ENCODE peak calls at places on chromosomes 4 and X, in eight cellular contexts. U, S, B, M, A, X, T and N are unnamed samples.

GRCh38 chrX:102765217-102765616 is 44.7 kb downstream of the GPRASP3 start:
- DNase-seq in A (no peak), S (no peak), B (no peak), U (no peak), T (no peak), M (peak; percentile 4), X (no peak), N (no peak)

GRCh38 chrX:67437821-67438220 is 106.0 kb upstream of the AR start:
- DNase-seq in A (no peak), U (no peak), S (no peak), B (no peak), T (no peak), M (no peak), X (no peak), N (no peak)

GRCh38 chr4:7857238-7857701 is 82.4 kb downstream of the AFAP1 start:
- DNase-seq in M (no peak), A (no peak), S (no peak), B (no peak), U (no peak), X (no peak), T (peak; percentile 46), N (no peak)

GRCh38 chr4:189202869-189203271 is 737.8 kb upstream of the FRG1 start:
- DNase-seq in X (no peak), B (no peak), S (no peak), M (peak; percentile 19), A (no peak), U (no peak), T (no peak), N (no peak)

GRCh38 chr4:149951501-149951900 is 126.7 kb upstream of the DCLK2 start:
- DNase-seq in M (no peak), U (no peak), A (no peak), T (no peak), B (no peak), X (no peak), S (no peak), N (no peak)

GRCh38 chr4:8267077-8267476 is 2.5 kb upstream of the HTRA3 start:
- DNase-seq in M (peak; percentile 69), X (peak; percentile 52), U (peak; percentile 67), T (peak; percentile 74), B (peak; percentile 71), A (no peak), S (no peak), N (peak; percentile 51)

GRCh38 chr4:185786422-185786821 is 25.6 kb downstream of the SORBS2 start:
- DNase-seq in M (no peak), X (no peak), A (no peak), U (no peak), S (no peak), B (no peak), T (no peak), N (no peak)

GRCh38 chr4:40264995-40265909 is 68.4 kb downstream of the RHOH start:
- DNase-seq in S (no peak), X (no peak), M (no peak), U (peak; percentile 63), A (no peak), B (no peak), T (peak; percentile 18), N (peak; percentile 68)

GRCh38 chr4:70559216-70559830 is 32.7 kb upstream of the AMBN start:
- DNase-seq in M (peak; percentile 36), X (peak; percentile 67), A (no peak), S (no peak), B (no peak), U (peak; percentile 28), T (peak; percentile 21), N (peak; percentile 57)

GRCh38 chr4:167234388-167234881 is at the start of gene SPOCK3:
- DNase-seq in M (peak; percentile 17), U (no peak), T (no peak), A (no peak), X (no peak), B (no peak), S (no peak), N (peak; percentile 10)
- TF ChIP-seq POLR2A in M (no peak), U (no peak), T (no peak), A (no peak), X (no peak), B (no peak), S (no peak), N (no peak)

GRCh38 chrX:154762529-154763296 is at the start of gene DKC1:
- DNase-seq in T (peak; percentile 95), S (no peak), X (peak; percentile 88), U (peak; percentile 96), M (peak; percentile 97), B (peak; percentile 96), A (peak; percentile 91), N (peak; percentile 98)
- TF ChIP-seq POLR2A in T (no peak), S (no peak), X (peak; percentile 81), U (peak; percentile 48), M (peak; percentile 83), B (peak; percentile 7), A (peak; percentile 55), N (peak; percentile 76)

GRCh38 chrX:65528705-65529340 is 5.8 kb downstream of the LAS1L start:
- DNase-seq in U (peak; percentile 60), S (no peak), B (peak; percentile 52), A (peak; percentile 2), T (peak; percentile 47), X (no peak), M (peak; percentile 25), N (peak; percentile 31)

GRCh38 chrX:65532016-65532415 is 2.6 kb downstream of the LAS1L start:
- DNase-seq in A (no peak), T (no peak), U (no peak), M (no peak), B (no peak), X (no peak), S (no peak), N (no peak)

GRCh38 chrX:65536291-65536690 is 1.7 kb upstream of the LAS1L start:
- DNase-seq in T (no peak), B (no peak), S (no peak), U (no peak), X (no peak), A (peak; percentile 57), M (no peak), N (no peak)

GRCh38 chrX:65537229-65537628 is 2.6 kb upstream of the LAS1L start:
- DNase-seq in A (no peak), T (no peak), M (no peak), U (no peak), B (no peak), X (no peak), S (no peak), N (no peak)

GRCh38 chrX:65534450-65535292 is at the start of gene LAS1L:
- DNase-seq in X (peak; percentile 89), B (peak; percentile 90), A (peak; percentile 88), S (peak; percentile 98), M (peak; percentile 96), T (peak; percentile 91), U (peak; percentile 92), N (peak; percentile 97)
- TF ChIP-seq POLR2A in X (peak; percentile 72), B (no peak), A (peak; percentile 51), S (no peak), M (peak; percentile 57), T (no peak), U (peak; percentile 67), N (peak; percentile 74)

GRCh38 chr4:6576512-6576911 is 1.5 kb downstream of the MAN2B2 start:
- DNase-seq in B (no peak), M (no peak), S (no peak), T (no peak), A (no peak), X (no peak), U (no peak), N (no peak)

GRCh38 chr4:6573986-6574746 is 823 bp upstream of the MAN2B2 start:
- DNase-seq in T (no peak), B (no peak), U (no peak), M (no peak), A (no peak), S (no peak), X (no peak), N (peak; percentile 16)

GRCh38 chr4:6575503-6576240 is 683 bp downstream of the MAN2B2 start:
- DNase-seq in T (no peak), A (no peak), U (no peak), B (no peak), M (no peak), X (no peak), S (no peak), N (no peak)

GRCh38 chr4:6573551-6573950 is 1.4 kb upstream of the MAN2B2 start:
- DNase-seq in X (no peak), U (no peak), M (no peak), A (no peak), B (no peak), T (no peak), S (no peak), N (no peak)

GRCh38 chr4:6574747-6575502 is at the start of gene MAN2B2:
- DNase-seq in X (peak; percentile 66), S (no peak), A (peak; percentile 63), T (peak; percentile 91), U (peak; percentile 93), M (peak; percentile 64), B (peak; percentile 95), N (peak; percentile 89)
- TF ChIP-seq POLR2A in X (peak; percentile 79), S (no peak), A (no peak), T (no peak), U (peak; percentile 74), M (peak; percentile 85), B (peak; percentile 68), N (peak; percentile 72)

DNA sequence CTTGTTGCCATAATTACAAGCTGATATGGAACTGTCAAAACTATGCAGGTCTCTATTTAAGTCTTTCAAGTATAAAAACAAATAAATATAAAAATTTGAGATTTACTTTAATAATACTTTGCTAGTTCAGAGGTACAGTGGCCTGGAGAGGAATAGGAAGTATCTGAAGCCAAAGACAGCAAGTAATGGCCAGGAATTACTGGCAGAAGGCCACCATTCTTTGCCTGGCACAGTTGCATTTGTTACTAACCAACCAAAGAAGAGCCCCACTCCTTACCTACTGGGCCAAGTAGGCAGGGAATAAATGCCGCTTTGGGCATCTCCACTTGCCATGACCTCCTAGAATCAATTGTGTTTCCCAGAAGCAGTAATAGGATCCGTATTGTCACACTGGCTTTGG is 13.8 kb upstream of the ADAMTS3 start:
- DNase-seq in S (no peak), T (no peak), A (no peak), U (no peak), B (no peak), M (no peak), X (no peak), N (no peak)
- TF ChIP-seq POLR2A in S (no peak), T (no peak), A (no peak), U (no peak), B (no peak), M (no peak), X (no peak), N (no peak)

GRCh38 chr4:76251448-76252270 is at the start of gene FAM47E:
- DNase-seq in T (peak; percentile 45), B (peak; percentile 94), M (peak; percentile 57), A (peak; percentile 73), X (peak; percentile 57), U (peak; percentile 86), S (no peak), N (peak; percentile 33)
- TF ChIP-seq POLR2A in T (no peak), B (no peak), M (no peak), A (peak; percentile 52), X (no peak), U (peak; percentile 35), S (no peak), N (no peak)